ENCODE peak calls at places on chromosomes 5 and 9, in seven cellular contexts. One of them, this sample, is unnamed.

GRCh38 chr9:12956805-12957204 is 182.0 kb downstream of the LURAP1L start:
- DNase-seq in GM04504: no peak
- DNase-seq in ACHN: no peak
- DNase-seq in BJ: no peak
- DNase-seq in left ventricle myocardium superior: no peak
- DNase-seq in activated T-helper 1 cell treated with Interleukin-2 at 50 U/mL for 16 hours: no peak
- DNase-seq in stimulated activated CD8-positive, alpha-beta memory T cell treated with anti-CD3 and anti-CD28 coated beads, Interleukin-2, amount 100 ng/mL, for 48 hours: no peak
- DNase-seq in this sample: no peak

GRCh38 chr9:97740848-97741821 is 44.0 kb upstream of the XPA start:
- DNase-seq in ACHN: no peak
- DNase-seq in stimulated activated CD8-positive, alpha-beta memory T cell treated with anti-CD3 and anti-CD28 coated beads, Interleukin-2, amount 100 ng/mL, for 48 hours: peak; percentile 16
- DNase-seq in left ventricle myocardium superior: peak; percentile 81
- DNase-seq in activated T-helper 1 cell treated with Interleukin-2 at 50 U/mL for 16 hours: peak; percentile 4
- DNase-seq in BJ: peak; percentile 11
- DNase-seq in GM04504: no peak
- DNase-seq in this sample: peak; percentile 76

GRCh38 chr5:135085133-135085935 is 51.3 kb upstream of the PITX1 start:
- DNase-seq in left ventricle myocardium superior: no peak
- DNase-seq in activated T-helper 1 cell treated with Interleukin-2 at 50 U/mL for 16 hours: no peak
- DNase-seq in ACHN: no peak
- DNase-seq in GM04504: no peak
- DNase-seq in BJ: no peak
- DNase-seq in stimulated activated CD8-positive, alpha-beta memory T cell treated with anti-CD3 and anti-CD28 coated beads, Interleukin-2, amount 100 ng/mL, for 48 hours: no peak
- DNase-seq in this sample: no peak

GRCh38 chr5:151745071-151745705 is 13.2 kb downstream of the ATOX1 start:
- DNase-seq in ACHN: peak; percentile 83
- DNase-seq in BJ: peak; percentile 53
- DNase-seq in activated T-helper 1 cell treated with Interleukin-2 at 50 U/mL for 16 hours: no peak
- DNase-seq in stimulated activated CD8-positive, alpha-beta memory T cell treated with anti-CD3 and anti-CD28 coated beads, Interleukin-2, amount 100 ng/mL, for 48 hours: no peak
- DNase-seq in left ventricle myocardium superior: peak; percentile 61
- DNase-seq in GM04504: peak; percentile 71
- DNase-seq in this sample: peak; percentile 70

GRCh38 chr5:101393795-101394450 is 490.8 kb upstream of the ST8SIA4 start:
- DNase-seq in GM04504: no peak
- DNase-seq in BJ: no peak
- DNase-seq in ACHN: no peak
- DNase-seq in stimulated activated CD8-positive, alpha-beta memory T cell treated with anti-CD3 and anti-CD28 coated beads, Interleukin-2, amount 100 ng/mL, for 48 hours: no peak
- DNase-seq in activated T-helper 1 cell treated with Interleukin-2 at 50 U/mL for 16 hours: no peak
- DNase-seq in left ventricle myocardium superior: no peak
- DNase-seq in this sample: no peak

GRCh38 chr5:102536323-102536928 is 37.6 kb upstream of the SLCO6A1 start:
- DNase-seq in activated T-helper 1 cell treated with Interleukin-2 at 50 U/mL for 16 hours: no peak
- DNase-seq in GM04504: no peak
- DNase-seq in ACHN: peak; percentile 41
- DNase-seq in stimulated activated CD8-positive, alpha-beta memory T cell treated with anti-CD3 and anti-CD28 coated beads, Interleukin-2, amount 100 ng/mL, for 48 hours: no peak
- DNase-seq in BJ: peak; percentile 9
- DNase-seq in left ventricle myocardium superior: no peak
- DNase-seq in this sample: no peak

GRCh38 chr5:142474426-142474825 is 149.6 kb upstream of the SPRY4 start:
- DNase-seq in BJ: peak; percentile 68
- DNase-seq in activated T-helper 1 cell treated with Interleukin-2 at 50 U/mL for 16 hours: no peak
- DNase-seq in stimulated activated CD8-positive, alpha-beta memory T cell treated with anti-CD3 and anti-CD28 coated beads, Interleukin-2, amount 100 ng/mL, for 48 hours: no peak
- DNase-seq in GM04504: no peak
- DNase-seq in left ventricle myocardium superior: no peak
- DNase-seq in ACHN: no peak
- DNase-seq in this sample: no peak

GRCh38 chr5:139426222-139426885 is 13.0 kb downstream of the DNAJC18 start:
- DNase-seq in stimulated activated CD8-positive, alpha-beta memory T cell treated with anti-CD3 and anti-CD28 coated beads, Interleukin-2, amount 100 ng/mL, for 48 hours: no peak
- DNase-seq in left ventricle myocardium superior: no peak
- DNase-seq in ACHN: no peak
- DNase-seq in activated T-helper 1 cell treated with Interleukin-2 at 50 U/mL for 16 hours: no peak
- DNase-seq in GM04504: peak; percentile 26
- DNase-seq in BJ: no peak
- DNase-seq in this sample: no peak

GRCh38 chr5:121741156-121741555 is 110.5 kb upstream of the FTMT start:
- DNase-seq in ACHN: no peak
- DNase-seq in left ventricle myocardium superior: no peak
- DNase-seq in GM04504: no peak
- DNase-seq in stimulated activated CD8-positive, alpha-beta memory T cell treated with anti-CD3 and anti-CD28 coated beads, Interleukin-2, amount 100 ng/mL, for 48 hours: no peak
- DNase-seq in BJ: no peak
- DNase-seq in activated T-helper 1 cell treated with Interleukin-2 at 50 U/mL for 16 hours: no peak
- DNase-seq in this sample: no peak

GRCh38 chr9:93960971-93961841 is 6.1 kb upstream of the BARX1 start:
- DNase-seq in stimulated activated CD8-positive, alpha-beta memory T cell treated with anti-CD3 and anti-CD28 coated beads, Interleukin-2, amount 100 ng/mL, for 48 hours: no peak
- DNase-seq in BJ: no peak
- DNase-seq in activated T-helper 1 cell treated with Interleukin-2 at 50 U/mL for 16 hours: no peak
- DNase-seq in ACHN: no peak
- DNase-seq in GM04504: no peak
- DNase-seq in left ventricle myocardium superior: no peak
- DNase-seq in this sample: peak; percentile 55

GRCh38 chr9:77926314-77926959 is 105.2 kb downstream of the GNAQ start:
- DNase-seq in GM04504: peak; percentile 45
- DNase-seq in ACHN: peak; percentile 73
- DNase-seq in left ventricle myocardium superior: no peak
- DNase-seq in BJ: peak; percentile 67
- DNase-seq in stimulated activated CD8-positive, alpha-beta memory T cell treated with anti-CD3 and anti-CD28 coated beads, Interleukin-2, amount 100 ng/mL, for 48 hours: no peak
- DNase-seq in activated T-helper 1 cell treated with Interleukin-2 at 50 U/mL for 16 hours: no peak
- DNase-seq in this sample: no peak

GRCh38 chr5:155222393-155222792 is 208.8 kb downstream of the KIF4B start:
- DNase-seq in BJ: no peak
- DNase-seq in activated T-helper 1 cell treated with Interleukin-2 at 50 U/mL for 16 hours: no peak
- DNase-seq in stimulated activated CD8-positive, alpha-beta memory T cell treated with anti-CD3 and anti-CD28 coated beads, Interleukin-2, amount 100 ng/mL, for 48 hours: no peak
- DNase-seq in ACHN: no peak
- DNase-seq in GM04504: no peak
- DNase-seq in left ventricle myocardium superior: no peak
- DNase-seq in this sample: no peak

GRCh38 chr5:155193018-155193417 is 179.5 kb downstream of the KIF4B start:
- DNase-seq in GM04504: no peak
- DNase-seq in ACHN: no peak
- DNase-seq in left ventricle myocardium superior: no peak
- DNase-seq in activated T-helper 1 cell treated with Interleukin-2 at 50 U/mL for 16 hours: no peak
- DNase-seq in BJ: no peak
- DNase-seq in stimulated activated CD8-positive, alpha-beta memory T cell treated with anti-CD3 and anti-CD28 coated beads, Interleukin-2, amount 100 ng/mL, for 48 hours: no peak
- DNase-seq in this sample: no peak

GRCh38 chr9:83596899-83597504 is 25.9 kb upstream of the IDNK start:
- DNase-seq in GM04504: no peak
- DNase-seq in activated T-helper 1 cell treated with Interleukin-2 at 50 U/mL for 16 hours: no peak
- DNase-seq in ACHN: peak; percentile 35
- DNase-seq in left ventricle myocardium superior: peak; percentile 26
- DNase-seq in stimulated activated CD8-positive, alpha-beta memory T cell treated with anti-CD3 and anti-CD28 coated beads, Interleukin-2, amount 100 ng/mL, for 48 hours: peak; percentile 16
- DNase-seq in BJ: no peak
- DNase-seq in this sample: no peak

This sample was measured in Right ventricle myocardium inferior.